ENCODE peak calls at places on chromosomes 5 and 9, in seven cellular contexts. J is stomach, R is HCT116, F is vagina, B is transverse colon, Z is uterus, C is heart left ventricle. A is an unnamed sample.

GRCh38 chr5:149141224-149141956 is at the start of gene ABLIM3:
- DNase-seq in Z (peak; percentile 53), J (peak; percentile 69), C (peak; percentile 73), B (peak; percentile 60), F (no peak), R (no peak), A (peak; percentile 81)

GRCh38 chr5:160181965-160182622 is 47.2 kb upstream of the FABP6 start:
- DNase-seq in R (no peak), F (no peak), C (no peak), J (no peak), B (no peak), Z (no peak), A (no peak)

GRCh38 chr5:135629666-135630065 is 50.9 kb upstream of the CXCL14 start:
- DNase-seq in J (no peak), B (no peak), Z (no peak), C (no peak), R (no peak), F (peak; percentile 77), A (no peak)

GRCh38 chr5:168423478-168423877 is 62.8 kb upstream of the RARS1 start:
- DNase-seq in J (no peak), B (no peak), R (no peak), F (no peak), Z (no peak), C (no peak), A (no peak)

GRCh38 chr5:169335806-169336205 is 34.9 kb upstream of the SLIT3 start:
- DNase-seq in J (no peak), B (no peak), C (no peak), Z (no peak), F (no peak), R (no peak), A (no peak)

GRCh38 chr5:159897786-159898393 is 18.4 kb upstream of the ADRA1B start:
- DNase-seq in J (no peak), B (no peak), F (no peak), R (no peak), C (peak; percentile 20), Z (no peak), A (peak; percentile 25)

GRCh38 chr5:111635946-111636315 is 121.1 kb downstream of the NREP start:
- DNase-seq in F (no peak), Z (no peak), J (no peak), B (no peak), C (no peak), R (no peak), A (no peak)

GRCh38 chr9:111691686-111692329 is 30.4 kb downstream of the GNG10 start:
- DNase-seq in B (no peak), C (no peak), F (no peak), J (no peak), Z (no peak), R (peak; percentile 24), A (no peak)

GRCh38 chr9:135336722-135337490 is 142.7 kb upstream of the PPP1R26 start:
- DNase-seq in B (no peak), F (no peak), Z (no peak), R (no peak), C (peak; percentile 1), J (no peak), A (no peak)

GRCh38 chr5:36877667-36878420 is 1.3 kb downstream of the NIPBL start:
- DNase-seq in F (no peak), Z (no peak), B (no peak), J (no peak), C (no peak), R (peak; percentile 32), A (no peak)

GRCh38 chr9:4293293-4293931 is 6.5 kb downstream of the GLIS3 start:
- DNase-seq in B (no peak), Z (no peak), J (no peak), F (no peak), C (no peak), R (peak; percentile 54), A (no peak)

GRCh38 chr9:109817846-109818472 is 38.0 kb downstream of the PALM2AKAP2 start:
- DNase-seq in J (peak; percentile 61), B (peak; percentile 60), C (peak; percentile 86), F (no peak), R (peak; percentile 78), Z (peak; percentile 89), A (no peak)

GRCh38 chr9:76652894-76653293 is 111.3 kb upstream of the PCA3 start:
- DNase-seq in R (no peak), J (no peak), Z (no peak), B (no peak), F (no peak), C (no peak), A (no peak)

GRCh38 chr9:94135222-94135621 is 51.0 kb downstream of the PTPDC1 start:
- DNase-seq in C (no peak), J (no peak), Z (peak; percentile 87), F (no peak), R (no peak), B (no peak), A (no peak)

GRCh38 chr9:94139672-94140417 is 55.6 kb downstream of the PTPDC1 start:
- DNase-seq in B (peak; percentile 74), F (peak; percentile 96), J (peak; percentile 82), Z (peak; percentile 98), C (peak; percentile 88), R (peak; percentile 72), A (peak; percentile 64)

GRCh38 chr9:94140418-94140780 is 56.1 kb downstream of the PTPDC1 start:
- DNase-seq in C (no peak), B (no peak), Z (no peak), F (no peak), R (no peak), J (no peak), A (no peak)

DNA sequence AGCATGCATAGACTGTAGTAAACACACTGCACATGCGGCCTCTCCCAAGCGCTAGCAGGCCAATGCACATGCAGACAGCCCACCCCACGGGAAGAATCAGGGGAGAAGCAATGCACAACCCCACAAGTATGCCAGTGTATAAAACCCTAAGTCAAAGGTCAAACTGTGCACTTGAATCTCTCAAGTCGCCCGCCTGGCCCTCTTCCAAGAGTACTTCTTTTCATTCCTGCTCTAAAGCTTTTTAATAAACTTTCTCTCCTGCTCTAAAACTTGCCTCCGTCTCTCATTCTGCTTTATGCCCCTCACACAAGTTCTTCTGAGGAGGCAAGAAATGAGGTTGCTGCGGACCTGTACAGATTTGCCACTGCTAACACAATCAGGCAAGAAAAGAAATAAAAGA is 50.4 kb downstream of the PTPDC1 start:
- DNase-seq in F (no peak), B (no peak), R (no peak), C (no peak), Z (peak; percentile 54), J (no peak), A (no peak)
- H3K27ac ChIP-seq in F (peak overlapping the region; percentile 27), B (peak overlapping the region; percentile 64), R (no peak overlapping the region), C (peak overlapping the region; percentile 31), Z (peak overlapping the region; percentile 94), J (peak overlapping the region; percentile 59), A (no peak overlapping the region)

GRCh38 chr5:178995341-178995690 is 196 bp upstream of the GRM6 start:
- DNase-seq in C (no peak), J (no peak), F (no peak), Z (no peak), B (no peak), R (no peak), A (no peak)
- H3K9me3 ChIP-seq in C (no peaks in the 10 kb centered on the region), J (peaks cover 38% of the 10 kb centered on the region), F (no peaks in the 10 kb centered on the region), Z (no peaks in the 10 kb centered on the region), B (peaks cover 3% of the 10 kb centered on the region), R (no peaks in the 10 kb centered on the region), A (no peaks in the 10 kb centered on the region)

GRCh38 chr5:139638736-139639618 is 9.2 kb upstream of the CXXC5 start:
- DNase-seq in R (no peak), B (peak; percentile 17), F (peak; percentile 85), C (no peak), Z (no peak), J (peak; percentile 22), A (no peak)

GRCh38 chr5:139637438-139638089 is 10.6 kb upstream of the CXXC5 start:
- DNase-seq in F (peak; percentile 91), B (peak; percentile 85), R (no peak), Z (peak; percentile 82), C (peak; percentile 89), J (peak; percentile 83), A (peak; percentile 95)

GRCh38 chr5:139636975-139637408 is 11.2 kb upstream of the CXXC5 start:
- DNase-seq in Z (no peak), C (no peak), F (no peak), B (no peak), R (no peak), J (no peak), A (no peak)

GRCh38 chr5:139639619-139640431 is 8.3 kb upstream of the CXXC5 start:
- DNase-seq in Z (peak; percentile 23), C (no peak), J (peak; percentile 29), F (no peak), B (peak; percentile 24), R (no peak), A (peak; percentile 72)

DNA sequence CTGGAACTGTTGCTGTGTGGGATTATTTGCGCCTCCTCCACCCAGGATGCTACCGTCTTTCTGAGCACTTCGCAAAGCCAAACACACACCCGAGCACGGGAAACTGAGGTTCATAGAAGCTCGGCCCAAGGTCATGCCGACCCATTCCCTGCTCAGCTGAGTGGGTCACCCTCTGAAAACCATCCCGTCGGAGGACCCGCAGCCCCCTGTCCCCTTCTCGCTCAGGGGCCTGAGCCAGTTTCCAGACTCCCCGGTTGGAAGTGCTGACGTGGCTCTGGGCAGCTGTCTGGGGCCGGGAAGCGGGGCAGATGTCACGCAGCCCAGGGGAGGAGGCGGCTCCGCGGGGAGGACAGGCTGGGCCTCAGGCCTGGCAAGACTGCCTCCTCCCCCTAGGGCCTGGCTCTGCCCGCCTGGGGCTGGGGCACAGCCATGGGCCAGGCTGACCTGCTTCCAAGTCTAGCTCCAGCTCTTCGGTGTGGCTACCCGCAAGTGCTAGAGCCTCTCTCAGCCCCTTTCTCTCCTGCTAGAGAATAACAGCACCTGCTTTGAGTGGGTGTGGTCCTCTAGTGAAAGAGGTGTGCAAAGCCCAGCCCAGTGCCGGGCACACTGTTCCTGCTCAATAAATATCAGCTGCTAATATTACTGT is 9.9 kb upstream of the CXXC5 start:
- DNase-seq in Z (peak; percentile 57), J (peak; percentile 86), C (peak; percentile 85), F (peak; percentile 89), B (peak; percentile 84), R (no peak), A (peak; percentile 94)
- TF ChIP-seq POLR2A in Z (no peak), J (no peak), C (no peak), F (no peak), B (peak; percentile 53), R (no peak), A (peak; percentile 67)

DNA sequence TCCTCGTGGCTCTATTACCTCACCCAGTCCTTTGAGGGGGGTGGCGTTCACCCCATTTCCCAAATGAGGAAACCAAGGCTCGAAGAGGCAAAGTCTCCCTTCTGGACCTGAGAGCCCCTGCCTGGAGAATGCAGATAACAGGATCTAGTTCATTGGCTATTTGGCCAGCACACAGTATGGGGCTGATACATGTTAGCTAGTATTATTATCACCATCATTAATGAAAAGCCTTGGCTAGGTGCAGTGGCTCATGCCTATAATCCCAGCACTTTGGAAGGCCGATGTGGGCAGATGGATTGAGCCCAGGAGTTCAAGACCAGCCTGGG is 4.3 kb downstream of the SH3GLB2 start:
- DNase-seq in R (no peak), C (no peak), F (no peak), B (no peak), Z (no peak), J (no peak), A (no peak)
- H3K27ac ChIP-seq in R (no peak overlapping the region), C (no peak overlapping the region), F (peak overlapping the region; percentile 70), B (no peak overlapping the region), Z (peak overlapping the region; percentile 50), J (peak overlapping the region; percentile 57), A (no peak overlapping the region)

GRCh38 chr5:39608024-39608423 is 183.2 kb upstream of the DAB2 start:
- DNase-seq in F (no peak), B (no peak), C (no peak), R (no peak), Z (no peak), J (no peak), A (no peak)
- H3K9me3 ChIP-seq in F (no peaks in the 10 kb centered on the region), B (no peaks in the 10 kb centered on the region), C (no peaks in the 10 kb centered on the region), R (no peaks in the 10 kb centered on the region), Z (no peaks in the 10 kb centered on the region), J (no peaks in the 10 kb centered on the region), A (no peaks in the 10 kb centered on the region)